ENCODE peak calls at places on chromosomes 3 and 15, in six cellular contexts. One of them, this sample, is unnamed.

GRCh38 chr3:107897471-107898180 is 193.2 kb downstream of the CD47 start:
- DNase-seq in mesendoderm: no peak
- DNase-seq in sigmoid colon: no peak
- DNase-seq in upper lobe of right lung: no peak
- DNase-seq in kidney: no peak
- DNase-seq in lower lobe of right lung: no peak
- DNase-seq in this sample: no peak

GRCh38 chr15:77035999-77036471 is 34.9 kb downstream of the TSPAN3 start:
- DNase-seq in kidney: peak; percentile 69
- DNase-seq in upper lobe of right lung: peak; percentile 60
- DNase-seq in lower lobe of right lung: peak; percentile 45
- DNase-seq in sigmoid colon: peak; percentile 49
- DNase-seq in mesendoderm: no peak
- DNase-seq in this sample: no peak

GRCh38 chr3:55522077-55522476 is 35.0 kb upstream of the WNT5A start:
- DNase-seq in sigmoid colon: no peak
- DNase-seq in mesendoderm: peak; percentile 67
- DNase-seq in kidney: no peak
- DNase-seq in lower lobe of right lung: no peak
- DNase-seq in upper lobe of right lung: no peak
- DNase-seq in this sample: no peak

GRCh38 chr3:180278583-180279188 is 241.9 kb upstream of the PEX5L start:
- DNase-seq in sigmoid colon: no peak
- DNase-seq in mesendoderm: no peak
- DNase-seq in upper lobe of right lung: no peak
- DNase-seq in kidney: no peak
- DNase-seq in lower lobe of right lung: no peak
- DNase-seq in this sample: no peak

GRCh38 chr3:175082631-175083030 is 223.5 kb downstream of the NAALADL2 start:
- DNase-seq in mesendoderm: no peak
- DNase-seq in upper lobe of right lung: no peak
- DNase-seq in lower lobe of right lung: no peak
- DNase-seq in kidney: no peak
- DNase-seq in sigmoid colon: no peak
- DNase-seq in this sample: no peak

GRCh38 chr3:139332092-139332491 is 11.7 kb upstream of the MRPS22 start:
- DNase-seq in upper lobe of right lung: no peak
- DNase-seq in mesendoderm: no peak
- DNase-seq in lower lobe of right lung: no peak
- DNase-seq in sigmoid colon: no peak
- DNase-seq in kidney: no peak
- DNase-seq in this sample: no peak

GRCh38 chr15:101054991-101055390 is 135.8 kb downstream of the LRRK1 start:
- DNase-seq in mesendoderm: no peak
- DNase-seq in kidney: peak; percentile 45
- DNase-seq in sigmoid colon: peak; percentile 46
- DNase-seq in upper lobe of right lung: no peak
- DNase-seq in lower lobe of right lung: no peak
- DNase-seq in this sample: no peak

GRCh38 chr15:101091080-101092017 is 160.5 kb downstream of the CHSY1 start:
- DNase-seq in sigmoid colon: no peak
- DNase-seq in mesendoderm: no peak
- DNase-seq in upper lobe of right lung: no peak
- DNase-seq in lower lobe of right lung: no peak
- DNase-seq in kidney: no peak
- DNase-seq in this sample: no peak

GRCh38 chr3:118196183-118196582 is 838.5 kb downstream of the IGSF11 start:
- DNase-seq in kidney: no peak
- DNase-seq in mesendoderm: peak; percentile 1
- DNase-seq in sigmoid colon: no peak
- DNase-seq in upper lobe of right lung: no peak
- DNase-seq in lower lobe of right lung: no peak
- DNase-seq in this sample: no peak

GRCh38 chr3:111967651-111968274 is 11.1 kb upstream of the ABHD10 start:
- DNase-seq in upper lobe of right lung: peak; percentile 72
- DNase-seq in mesendoderm: peak; percentile 85
- DNase-seq in sigmoid colon: peak; percentile 92
- DNase-seq in kidney: peak; percentile 82
- DNase-seq in lower lobe of right lung: peak; percentile 74
- DNase-seq in this sample: peak; percentile 86

GRCh38 chr3:37859908-37860199 is 1.8 kb upstream of the CTDSPL start:
- DNase-seq in sigmoid colon: no peak
- DNase-seq in kidney: no peak
- DNase-seq in mesendoderm: no peak
- DNase-seq in upper lobe of right lung: no peak
- DNase-seq in lower lobe of right lung: peak; percentile 49
- DNase-seq in this sample: no peak

GRCh38 chr3:190728574-190729246 is 133.8 kb downstream of the GMNC start:
- DNase-seq in mesendoderm: no peak
- DNase-seq in sigmoid colon: no peak
- DNase-seq in lower lobe of right lung: no peak
- DNase-seq in kidney: no peak
- DNase-seq in upper lobe of right lung: no peak
- DNase-seq in this sample: no peak

GRCh38 chr3:141661229-141662196 is 76.6 kb upstream of the RNF7 start:
- DNase-seq in kidney: no peak
- DNase-seq in sigmoid colon: no peak
- DNase-seq in upper lobe of right lung: no peak
- DNase-seq in mesendoderm: no peak
- DNase-seq in lower lobe of right lung: no peak
- DNase-seq in this sample: no peak

GRCh38 chr3:141656771-141657170 is 81.3 kb upstream of the RNF7 start:
- DNase-seq in mesendoderm: peak; percentile 58
- DNase-seq in kidney: no peak
- DNase-seq in lower lobe of right lung: no peak
- DNase-seq in upper lobe of right lung: no peak
- DNase-seq in sigmoid colon: no peak
- DNase-seq in this sample: no peak

GRCh38 chr3:141663993-141664392 is 74.1 kb upstream of the RNF7 start:
- DNase-seq in upper lobe of right lung: peak; percentile 66
- DNase-seq in lower lobe of right lung: no peak
- DNase-seq in mesendoderm: peak; percentile 42
- DNase-seq in sigmoid colon: no peak
- DNase-seq in kidney: no peak
- DNase-seq in this sample: no peak

GRCh38 chr3:141660598-141660947 is 77.5 kb upstream of the RNF7 start:
- DNase-seq in mesendoderm: no peak
- DNase-seq in lower lobe of right lung: no peak
- DNase-seq in upper lobe of right lung: no peak
- DNase-seq in sigmoid colon: no peak
- DNase-seq in kidney: no peak
- DNase-seq in this sample: no peak

GRCh38 chr3:141659821-141660597 is 78.1 kb upstream of the RNF7 start:
- DNase-seq in mesendoderm: peak; percentile 59
- DNase-seq in sigmoid colon: peak; percentile 90
- DNase-seq in kidney: peak; percentile 85
- DNase-seq in lower lobe of right lung: peak; percentile 79
- DNase-seq in upper lobe of right lung: peak; percentile 83
- DNase-seq in this sample: peak; percentile 75
- H3K4me3 ChIP-seq in mesendoderm: peak overlapping the region; percentile 51
- H3K4me3 ChIP-seq in sigmoid colon: peak overlapping the region; percentile 73
- H3K4me3 ChIP-seq in kidney: peak overlapping the region; percentile 66
- H3K4me3 ChIP-seq in lower lobe of right lung: peak overlapping the region; percentile 63
- H3K4me3 ChIP-seq in upper lobe of right lung: peak overlapping the region; percentile 58
- H3K4me3 ChIP-seq in this sample: peak overlapping the region; percentile 48

DNA sequence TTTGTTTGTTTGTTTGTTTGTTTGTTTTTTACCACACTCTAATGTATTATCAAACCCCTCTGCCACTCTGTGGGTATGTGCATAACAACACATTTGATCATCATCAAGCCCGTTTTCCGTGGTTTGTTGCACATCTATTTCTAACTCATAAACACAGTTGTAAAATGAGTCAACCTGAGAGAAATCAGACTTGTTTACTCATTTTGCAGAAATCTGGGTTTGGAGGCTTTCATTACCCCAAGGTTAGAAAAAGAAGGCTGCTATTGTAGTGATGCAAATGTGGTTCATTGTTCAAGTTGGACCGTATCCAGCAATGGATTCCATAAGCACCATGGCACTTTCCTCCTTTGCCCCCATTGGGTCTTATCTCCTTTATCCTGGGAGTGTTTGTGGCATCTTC is 353.2 kb upstream of the SOX2 start:
- DNase-seq in lower lobe of right lung: no peak
- DNase-seq in kidney: no peak
- DNase-seq in upper lobe of right lung: no peak
- DNase-seq in sigmoid colon: no peak
- DNase-seq in mesendoderm: peak; percentile 8
- DNase-seq in this sample: no peak
- H3K27ac ChIP-seq in lower lobe of right lung: no peak overlapping the region
- H3K27ac ChIP-seq in kidney: no peak overlapping the region
- H3K27ac ChIP-seq in upper lobe of right lung: no peak overlapping the region
- H3K27ac ChIP-seq in sigmoid colon: no peak overlapping the region
- H3K27ac ChIP-seq in mesendoderm: no peak overlapping the region
- H3K27ac ChIP-seq in this sample: no peak overlapping the region

GRCh38 chr3:182784542-182784941 is 8.8 kb upstream of the ATP11B start:
- DNase-seq in kidney: no peak
- DNase-seq in mesendoderm: no peak
- DNase-seq in upper lobe of right lung: no peak
- DNase-seq in sigmoid colon: no peak
- DNase-seq in lower lobe of right lung: no peak
- DNase-seq in this sample: no peak
- H3K36me3 ChIP-seq in kidney: no peaks in the 10 kb centered on the region
- H3K36me3 ChIP-seq in mesendoderm: no peaks in the 10 kb centered on the region
- H3K36me3 ChIP-seq in upper lobe of right lung: no peaks in the 10 kb centered on the region
- H3K36me3 ChIP-seq in sigmoid colon: no peaks in the 10 kb centered on the region
- H3K36me3 ChIP-seq in lower lobe of right lung: no peaks in the 10 kb centered on the region
- H3K36me3 ChIP-seq in this sample: no peaks in the 10 kb centered on the region

GRCh38 chr3:113314923-113315322 is 103.6 kb downstream of the BOC start:
- DNase-seq in upper lobe of right lung: no peak
- DNase-seq in sigmoid colon: no peak
- DNase-seq in kidney: no peak
- DNase-seq in mesendoderm: no peak
- DNase-seq in lower lobe of right lung: no peak
- DNase-seq in this sample: no peak
- H3K4me3 ChIP-seq in upper lobe of right lung: no peak overlapping the region
- H3K4me3 ChIP-seq in sigmoid colon: no peak overlapping the region
- H3K4me3 ChIP-seq in kidney: no peak overlapping the region
- H3K4me3 ChIP-seq in mesendoderm: no peak overlapping the region
- H3K4me3 ChIP-seq in lower lobe of right lung: no peak overlapping the region
- H3K4me3 ChIP-seq in this sample: no peak overlapping the region

DNA sequence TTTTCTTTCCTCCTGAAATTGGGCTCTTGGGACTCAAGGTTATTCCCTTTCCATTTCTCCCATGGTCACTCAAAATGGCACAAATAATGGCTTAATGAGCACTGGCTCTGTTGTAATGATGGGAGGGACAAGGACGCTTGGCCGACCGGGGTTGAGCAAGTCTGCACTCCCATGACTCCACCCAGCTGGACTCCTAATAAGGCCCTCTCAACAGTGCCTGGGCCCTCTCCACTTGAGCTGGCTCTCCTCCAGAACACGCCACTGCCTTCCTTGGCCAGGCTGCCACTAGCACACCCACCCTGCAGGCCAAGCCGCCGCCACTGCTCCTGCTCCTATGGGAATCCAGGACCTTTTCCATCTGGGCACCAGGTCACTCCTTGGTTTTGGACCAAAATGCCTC is 42.3 kb downstream of the ADCY5 start:
- DNase-seq in upper lobe of right lung: peak; percentile 86
- DNase-seq in kidney: peak; percentile 80
- DNase-seq in lower lobe of right lung: peak; percentile 81
- DNase-seq in sigmoid colon: peak; percentile 98
- DNase-seq in mesendoderm: no peak
- DNase-seq in this sample: no peak
- H3K27ac ChIP-seq in upper lobe of right lung: no peak overlapping the region
- H3K27ac ChIP-seq in kidney: peak overlapping the region; percentile 22
- H3K27ac ChIP-seq in lower lobe of right lung: no peak overlapping the region
- H3K27ac ChIP-seq in sigmoid colon: peak overlapping the region; percentile 91
- H3K27ac ChIP-seq in mesendoderm: no peak overlapping the region
- H3K27ac ChIP-seq in this sample: no peak overlapping the region

GRCh38 chr3:52551118-52551517 is 14.7 kb downstream of the UQCC5 start:
- DNase-seq in lower lobe of right lung: no peak
- DNase-seq in mesendoderm: no peak
- DNase-seq in upper lobe of right lung: no peak
- DNase-seq in sigmoid colon: no peak
- DNase-seq in kidney: no peak
- DNase-seq in this sample: no peak
- H3K36me3 ChIP-seq in lower lobe of right lung: peaks cover 92% of the 10 kb centered on the region
- H3K36me3 ChIP-seq in mesendoderm: peaks cover 8% of the 10 kb centered on the region
- H3K36me3 ChIP-seq in upper lobe of right lung: peaks cover 94% of the 10 kb centered on the region
- H3K36me3 ChIP-seq in sigmoid colon: peaks cover 41% of the 10 kb centered on the region
- H3K36me3 ChIP-seq in kidney: peaks cover 21% of the 10 kb centered on the region
- H3K36me3 ChIP-seq in this sample: peaks cover 74% of the 10 kb centered on the region

GRCh38 chr3:4693620-4694019 is 200.5 kb downstream of the ITPR1 start:
- DNase-seq in mesendoderm: peak; percentile 2
- DNase-seq in kidney: no peak
- DNase-seq in upper lobe of right lung: no peak
- DNase-seq in sigmoid colon: no peak
- DNase-seq in lower lobe of right lung: no peak
- DNase-seq in this sample: no peak
- H3K4me3 ChIP-seq in mesendoderm: no peak overlapping the region
- H3K4me3 ChIP-seq in kidney: no peak overlapping the region
- H3K4me3 ChIP-seq in upper lobe of right lung: no peak overlapping the region
- H3K4me3 ChIP-seq in sigmoid colon: no peak overlapping the region
- H3K4me3 ChIP-seq in lower lobe of right lung: no peak overlapping the region
- H3K4me3 ChIP-seq in this sample: no peak overlapping the region

DNA sequence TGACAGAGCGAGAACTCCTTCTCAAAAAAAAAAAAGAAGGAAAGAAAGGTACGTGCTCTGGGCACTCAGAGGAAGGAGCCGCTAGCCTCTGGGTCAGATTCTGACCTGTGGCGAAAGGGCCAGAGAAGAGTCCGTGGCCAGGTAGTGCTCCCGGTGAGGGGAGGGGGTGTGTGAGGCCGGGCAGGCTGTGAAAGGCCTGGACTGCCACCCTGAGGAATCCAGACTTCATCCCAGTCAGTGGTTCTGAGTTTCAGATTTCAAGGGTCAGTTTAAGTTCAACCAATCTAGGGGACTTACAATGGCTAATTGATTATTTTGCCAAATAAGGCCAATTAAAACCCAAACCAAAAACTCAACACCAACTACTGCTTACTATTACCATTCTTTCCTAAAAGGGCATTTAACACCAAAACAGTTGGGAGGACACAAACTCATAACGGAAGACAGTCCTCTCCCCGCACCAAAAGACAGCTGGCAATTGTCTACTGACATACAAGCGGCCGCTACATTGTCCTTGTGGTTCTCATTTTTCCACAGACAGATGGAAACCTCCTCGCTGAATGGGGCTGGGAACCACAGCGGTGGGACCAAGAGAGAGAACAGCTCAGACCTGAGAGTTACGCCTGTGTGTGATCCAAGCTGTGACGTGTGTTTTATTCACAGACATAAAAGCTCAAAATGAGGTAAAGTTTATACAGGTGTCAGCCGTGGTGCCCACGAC is 30.5 kb downstream of the TMEM44 start:
- DNase-seq in kidney: no peak
- DNase-seq in lower lobe of right lung: no peak
- DNase-seq in mesendoderm: no peak
- DNase-seq in sigmoid colon: no peak
- DNase-seq in upper lobe of right lung: no peak
- DNase-seq in this sample: no peak
- H3K27ac ChIP-seq in kidney: no peak overlapping the region
- H3K27ac ChIP-seq in lower lobe of right lung: no peak overlapping the region
- H3K27ac ChIP-seq in mesendoderm: no peak overlapping the region
- H3K27ac ChIP-seq in sigmoid colon: no peak overlapping the region
- H3K27ac ChIP-seq in upper lobe of right lung: no peak overlapping the region
- H3K27ac ChIP-seq in this sample: no peak overlapping the region

This sample was measured in WERI-Rb-1.